ENCODE peak calls at places on chromosomes 6 and 20, in seven cellular contexts. V is CD4-positive, CD25-positive, alpha-beta regulatory T cell; U is AG08395; Z is RKO; F is anterior cingulate cortex; H is activated CD4-positive, alpha-beta T cell treated with anti-CD3 and anti-CD28 coated beads, Interleukin-2, amount 50 U/mL, for 24 hours; J is iris pigment epithelial cell. T is an unnamed sample.

GRCh38 chr6:90319044-90319443 is 22.4 kb upstream of the BACH2 start:
- DNase-seq in U (peak), V (no peak), J (peak), H (no peak), Z (peak), F (no peak), T (no peak)

GRCh38 chr20:1774479-1774878 is 116.9 kb upstream of the SIRPG start:
- DNase-seq in F (no peak), U (no peak), V (no peak), Z (no peak), J (no peak), H (no peak), T (no peak)

GRCh38 chr6:37303891-37304503 is 46.1 kb upstream of the TMEM217 start:
- DNase-seq in F (no peak), Z (peak), J (peak), U (peak), V (no peak), H (no peak), T (no peak)

GRCh38 chr6:146857960-146858308 is 259.2 kb downstream of the ADGB start:
- DNase-seq in Z (no peak), F (peak), V (no peak), U (peak), J (peak), H (no peak), T (no peak)

GRCh38 chr20:51195419-51195901 is 172.6 kb upstream of the KCNG1 start:
- DNase-seq in H (no peak), F (no peak), U (no peak), V (no peak), Z (peak), J (peak), T (no peak)

GRCh38 chr6:52519618-52520017 is 57.2 kb downstream of the TRAM2 start:
- DNase-seq in U (no peak), F (no peak), J (no peak), Z (no peak), V (no peak), H (no peak), T (no peak)

GRCh38 chr6:169332250-169332649 is 78.6 kb upstream of the THBS2 start:
- DNase-seq in Z (no peak), U (no peak), H (no peak), J (no peak), F (no peak), V (no peak), T (no peak)

GRCh38 chr6:77502966-77503365 is 39.7 kb upstream of the HTR1B start:
- DNase-seq in H (no peak), Z (peak), F (no peak), J (peak), U (no peak), V (no peak), T (no peak)

GRCh38 chr20:10093087-10093591 is 58.4 kb downstream of the ANKEF1 start:
- DNase-seq in J (peak), U (peak), V (no peak), F (no peak), H (no peak), Z (peak), T (no peak)

GRCh38 chr20:574297-574942 is 30.8 kb upstream of the CSNK2A1 start:
- DNase-seq in V (no peak), Z (no peak), U (no peak), J (no peak), H (no peak), F (no peak), T (no peak)

GRCh38 chr6:105274678-105275077 is 94.9 kb upstream of the POPDC3 start:
- DNase-seq in U (no peak), H (no peak), V (no peak), F (no peak), J (no peak), Z (no peak), T (no peak)

GRCh38 chr6:44000164-44000842 is 126.9 kb downstream of the MRPL14 start:
- DNase-seq in Z (no peak), V (no peak), J (no peak), F (peak), U (no peak), H (no peak), T (no peak)

GRCh38 chr6:88856566-88856965 is 106.9 kb downstream of the RNGTT start:
- DNase-seq in V (no peak), U (no peak), H (no peak), F (no peak), Z (no peak), J (peak), T (no peak)

GRCh38 chr20:32575805-32576204 is 9.3 kb downstream of the NOL4L start:
- DNase-seq in V (no peak), F (no peak), U (no peak), Z (no peak), H (no peak), J (no peak), T (no peak)

GRCh38 chr6:137848672-137849071 is 18.4 kb upstream of the TNFAIP3 start:
- DNase-seq in H (no peak), F (no peak), U (no peak), Z (no peak), V (no peak), J (peak), T (no peak)

GRCh38 chr6:140592877-140593276 is 1218.4 kb upstream of the CITED2 start:
- DNase-seq in U (no peak), Z (no peak), V (no peak), H (no peak), J (no peak), F (no peak), T (no peak)

GRCh38 chr6:4611441-4612129 is 164.6 kb upstream of the CDYL start:
- DNase-seq in U (no peak), H (no peak), F (no peak), Z (no peak), V (no peak), J (no peak), T (no peak)

GRCh38 chr20:6626805-6627204 is 140.7 kb upstream of the BMP2 start:
- DNase-seq in H (no peak), V (no peak), U (no peak), J (no peak), F (no peak), Z (no peak), T (no peak)

GRCh38 chr6:133399426-133399825 is 158.3 kb downstream of the EYA4 start:
- DNase-seq in J (no peak), H (no peak), Z (no peak), V (no peak), U (no peak), F (no peak), T (no peak)

GRCh38 chr6:169695131-169695530 is 6.7 kb downstream of the WDR27 start:
- DNase-seq in H (no peak), Z (no peak), J (no peak), V (no peak), U (no peak), F (no peak), T (no peak)

GRCh38 chr6:157323924-157324276 is 581 bp upstream of the TMEM242 start:
- DNase-seq in U (peak), H (peak), V (no peak), J (peak), Z (peak), F (no peak), T (peak)

GRCh38 chr6:99369533-99369932 is 20.1 kb upstream of the FAXC start:
- DNase-seq in U (no peak), H (no peak), Z (no peak), J (no peak), V (no peak), F (no peak), T (no peak)

GRCh38 chr6:36873612-36874011 is 991 bp downstream of the PPIL1 start:
- DNase-seq in U (no peak), F (no peak), V (no peak), J (no peak), H (no peak), Z (peak), T (no peak)

GRCh38 chr20:49762940-49763766 is 49.5 kb upstream of the B4GALT5 start:
- DNase-seq in U (no peak), V (no peak), Z (no peak), F (no peak), H (no peak), J (peak), T (no peak)

GRCh38 chr20:38117635-38118034 is 47.4 kb downstream of the TGM2 start:
- DNase-seq in U (peak), F (no peak), J (peak), H (no peak), Z (no peak), V (no peak), T (no peak)

GRCh38 chr6:154890874-154891273 is 104.2 kb upstream of the TIAM2 start:
- DNase-seq in H (no peak), Z (no peak), U (no peak), J (no peak), F (no peak), V (no peak), T (no peak)

T was measured in Right ventricle myocardium inferior.